ENCODE peak calls at places on chromosomes 4 and X, in six cellular contexts. B, K, L, S, E and Q are unnamed samples.

GRCh38 chr4:98181815-98182214 is 38.5 kb upstream of the STPG2 start:
- DNase-seq in B (no peak), K (no peak), L (no peak), S (no peak), E (no peak), Q (no peak)

GRCh38 chr4:6840062-6840976 is 57.8 kb downstream of the KIAA0232 start:
- DNase-seq in B (no peak), K (no peak), L (no peak), S (no peak), E (no peak), Q (no peak)

GRCh38 chrX:9429767-9430166 is 35.1 kb upstream of the TBL1X start:
- DNase-seq in B (no peak), K (no peak), L (no peak), S (no peak), E (peak), Q (no peak)

GRCh38 chrX:71859637-71860036 is 51.0 kb upstream of the NHSL2 start:
- DNase-seq in B (peak), K (no peak), L (no peak), S (no peak), E (no peak), Q (peak)

GRCh38 chr4:189547537-189547936 is 393.1 kb upstream of the FRG1 start:
- DNase-seq in B (no peak), K (no peak), L (no peak), S (no peak), E (no peak), Q (peak)

GRCh38 chrX:47581731-47582647 is at the start of gene TIMP1:
- DNase-seq in B (peak), K (peak), L (peak), S (peak), E (peak), Q (no peak)

GRCh38 chr4:176548571-176548970 is 228.8 kb downstream of the SPCS3 start:
- DNase-seq in B (no peak), K (no peak), L (no peak), S (no peak), E (no peak), Q (no peak)

GRCh38 chrX:112704226-112704625 is 24.5 kb upstream of the LHFPL1 start:
- DNase-seq in B (no peak), K (no peak), L (no peak), S (no peak), E (no peak), Q (no peak)

GRCh38 chr4:526189-526909 is 27.3 kb downstream of the PIGG start:
- DNase-seq in B (no peak), K (no peak), L (no peak), S (no peak), E (no peak), Q (no peak)

GRCh38 chrX:13506574-13506973 is 62.8 kb upstream of the EGFL6 start:
- DNase-seq in B (peak), K (peak), L (no peak), S (no peak), E (peak), Q (peak)

GRCh38 chrX:57899064-57899463 is 11.2 kb downstream of the ZXDA start:
- DNase-seq in B (no peak), K (no peak), L (no peak), S (no peak), E (no peak), Q (no peak)

GRCh38 chrX:103367502-103367901 is 8.8 kb upstream of the BEX3 start:
- DNase-seq in B (no peak), K (no peak), L (no peak), S (no peak), E (no peak), Q (no peak)

GRCh38 chr4:2135083-2135482 is 76.0 kb downstream of the NAT8L start:
- DNase-seq in B (no peak), K (peak), L (no peak), S (no peak), E (peak), Q (peak)

GRCh38 chr4:25301471-25301870 is 11.1 kb upstream of the ZCCHC4 start:
- DNase-seq in B (no peak), K (no peak), L (no peak), S (no peak), E (no peak), Q (no peak)
- TF ChIP-seq POLR2AphosphoS5 in B (no peak), K (no peak), L (no peak), S (no peak), E (no peak), Q (no peak)

GRCh38 chr4:10620935-10621488 is 63.6 kb downstream of the CLNK start:
- DNase-seq in B (no peak), K (no peak), L (no peak), S (no peak), E (no peak), Q (no peak)

GRCh38 chr4:10625130-10625529 is 59.4 kb downstream of the CLNK start:
- DNase-seq in B (no peak), K (no peak), L (no peak), S (no peak), E (no peak), Q (no peak)

GRCh38 chr4:10622728-10623127 is 61.8 kb downstream of the CLNK start:
- DNase-seq in B (peak), K (no peak), L (no peak), S (no peak), E (no peak), Q (no peak)

GRCh38 chr4:10623862-10624261 is 60.7 kb downstream of the CLNK start:
- DNase-seq in B (no peak), K (no peak), L (no peak), S (no peak), E (no peak), Q (no peak)

GRCh38 chr4:10623241-10623640 is 61.3 kb downstream of the CLNK start:
- DNase-seq in B (no peak), K (no peak), L (no peak), S (no peak), E (no peak), Q (no peak)
- TF ChIP-seq CTCF in B (no peak), K (no peak), L (no peak), S (no peak), E (no peak), Q (no peak)

GRCh38 chrX:153910446-153910845 is 6.0 kb downstream of the AVPR2 start:
- DNase-seq in B (no peak), K (no peak), L (no peak), S (no peak), E (no peak), Q (peak)
- TF ChIP-seq POLR2AphosphoS5 in B (no peak), K (no peak), L (no peak), S (no peak), E (no peak), Q (no peak)

GRCh38 chrX:151754042-151754419 is 19.5 kb downstream of the CNGA2 start:
- DNase-seq in B (peak), K (no peak), L (no peak), S (peak), E (no peak), Q (no peak)

GRCh38 chrX:151752847-151753246 is 18.3 kb downstream of the CNGA2 start:
- DNase-seq in B (no peak), K (no peak), L (no peak), S (no peak), E (no peak), Q (no peak)

GRCh38 chrX:151754641-151755215 is 20.2 kb downstream of the CNGA2 start:
- DNase-seq in B (no peak), K (no peak), L (no peak), S (peak), E (no peak), Q (no peak)

GRCh38 chrX:151750511-151750910 is 16.0 kb downstream of the CNGA2 start:
- DNase-seq in B (no peak), K (no peak), L (no peak), S (no peak), E (no peak), Q (no peak)

DNA sequence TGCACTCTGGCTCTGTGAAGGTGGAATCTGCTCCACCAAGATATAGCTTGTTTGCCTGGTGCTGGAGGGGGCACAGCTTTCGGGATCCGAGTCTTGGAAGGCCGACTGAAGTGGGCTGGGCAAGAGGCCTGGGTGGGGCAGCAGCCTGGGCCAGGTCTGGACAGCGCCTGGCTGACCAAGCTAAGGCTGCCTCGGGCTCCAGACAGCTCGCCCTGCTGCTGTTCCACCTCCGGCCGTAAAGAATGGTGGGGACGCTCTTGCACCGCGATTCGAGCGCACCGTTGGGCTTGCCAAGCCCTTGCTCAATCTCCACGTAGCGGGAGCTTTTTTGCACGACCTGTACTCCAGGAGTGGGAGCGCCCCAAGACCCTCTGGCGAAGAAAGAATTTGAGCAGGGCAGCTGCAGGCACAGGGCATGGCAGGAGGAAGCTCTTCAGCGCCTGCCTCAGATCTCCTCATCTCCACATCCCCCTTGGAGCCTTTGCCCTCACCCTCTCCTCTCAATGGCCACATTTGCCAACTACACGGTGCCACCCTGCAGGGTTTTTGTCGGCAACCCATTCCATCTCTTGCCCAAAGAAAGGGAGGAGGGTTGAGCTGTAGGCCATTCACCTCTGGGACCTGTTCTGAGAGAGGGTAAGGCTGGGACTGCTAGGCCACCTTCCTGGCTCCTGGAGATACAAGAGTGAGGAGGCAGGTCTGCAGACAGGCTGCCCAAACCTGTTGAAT is 18.9 kb downstream of the CNGA2 start:
- DNase-seq in B (peak), K (peak), L (peak), S (peak), E (peak), Q (peak)
- TF ChIP-seq CTCF in B (peak), K (peak), L (peak), S (peak), E (peak), Q (peak)

DNA sequence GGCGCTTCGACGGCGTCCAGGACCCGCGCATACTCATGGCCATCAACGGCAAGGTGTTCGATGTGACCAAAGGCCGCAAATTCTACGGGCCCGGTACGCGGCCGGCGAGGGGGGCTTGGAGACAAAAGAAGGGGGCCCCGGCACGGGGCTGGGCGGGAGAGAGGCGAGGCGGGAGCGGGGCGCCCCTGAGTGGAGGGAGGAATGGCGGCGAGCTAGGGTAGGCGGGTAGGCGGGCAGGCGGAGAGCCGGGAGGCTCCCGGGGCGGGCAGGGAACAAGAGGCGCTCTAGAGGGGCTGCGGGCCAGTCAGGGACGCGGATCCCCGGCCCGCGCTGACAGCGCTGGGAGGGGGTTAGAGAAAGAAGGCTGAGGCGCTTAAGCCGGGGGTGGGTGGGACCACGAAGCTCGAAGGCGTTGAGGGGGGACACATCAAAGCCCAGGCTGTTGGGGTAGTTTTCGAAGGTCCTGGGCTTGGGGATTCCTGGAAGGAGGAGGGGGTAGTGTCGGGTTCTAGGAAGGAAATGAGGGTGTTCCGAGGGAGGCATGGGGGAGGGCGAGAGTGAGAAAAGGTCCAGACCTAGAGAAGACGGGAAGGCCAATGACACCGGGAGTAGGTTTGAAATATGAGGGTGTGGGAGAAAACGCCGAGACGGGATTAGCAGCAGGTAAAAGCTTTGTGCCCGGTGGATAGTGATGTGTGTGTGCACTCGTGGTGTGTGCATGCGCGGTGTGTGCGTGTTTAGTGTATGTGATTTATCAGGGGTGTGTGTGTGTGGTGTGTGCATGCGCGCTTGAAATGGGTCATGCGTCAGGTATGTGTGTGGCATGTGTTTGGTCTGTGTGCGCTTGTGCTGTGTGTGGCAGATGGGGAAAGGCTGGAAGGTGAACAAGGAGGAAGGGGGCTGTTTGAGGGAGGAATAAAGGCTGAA is 777 bp downstream of the PGRMC1 start:
- DNase-seq in B (no peak), K (peak), L (peak), S (peak), E (peak), Q (no peak)
- TF ChIP-seq POLR2AphosphoS5 in B (peak), K (peak), L (no peak), S (no peak), E (no peak), Q (no peak)

DNA sequence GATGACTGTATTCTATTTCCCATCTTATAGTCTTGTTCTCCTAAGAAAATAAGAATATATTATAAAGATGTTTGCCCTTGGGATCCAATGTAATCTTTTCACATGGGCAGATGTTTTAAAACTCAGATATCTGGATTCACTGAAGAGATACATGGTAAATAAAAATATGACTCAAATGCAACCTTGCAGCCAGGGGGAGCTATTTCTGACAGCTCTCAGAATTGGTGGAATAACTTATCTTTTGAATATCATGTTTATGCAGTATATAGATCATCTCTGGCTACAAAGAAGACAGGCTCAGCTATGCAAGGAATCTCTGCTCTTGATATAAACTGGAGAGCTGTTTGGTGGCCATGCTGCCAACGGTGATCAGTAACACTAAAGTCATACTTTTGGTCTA is 274.7 kb downstream of the GLUD2 start:
- DNase-seq in B (no peak), K (no peak), L (no peak), S (no peak), E (no peak), Q (no peak)
- TF ChIP-seq CTCF in B (peak), K (peak), L (no peak), S (no peak), E (peak), Q (no peak)

GRCh38 chr4:90127223-90127705 is at the start of gene CCSER1:
- DNase-seq in B (peak), K (peak), L (peak), S (peak), E (peak), Q (peak)
- TF ChIP-seq POLR2AphosphoS5 in B (peak), K (peak), L (peak), S (peak), E (peak), Q (no peak)

GRCh38 chr4:150799207-150799606 is 215.9 kb downstream of the LRBA start:
- DNase-seq in B (no peak), K (no peak), L (no peak), S (no peak), E (no peak), Q (no peak)
- TF ChIP-seq CTCF in B (peak), K (no peak), L (no peak), S (no peak), E (peak), Q (no peak)

DNA sequence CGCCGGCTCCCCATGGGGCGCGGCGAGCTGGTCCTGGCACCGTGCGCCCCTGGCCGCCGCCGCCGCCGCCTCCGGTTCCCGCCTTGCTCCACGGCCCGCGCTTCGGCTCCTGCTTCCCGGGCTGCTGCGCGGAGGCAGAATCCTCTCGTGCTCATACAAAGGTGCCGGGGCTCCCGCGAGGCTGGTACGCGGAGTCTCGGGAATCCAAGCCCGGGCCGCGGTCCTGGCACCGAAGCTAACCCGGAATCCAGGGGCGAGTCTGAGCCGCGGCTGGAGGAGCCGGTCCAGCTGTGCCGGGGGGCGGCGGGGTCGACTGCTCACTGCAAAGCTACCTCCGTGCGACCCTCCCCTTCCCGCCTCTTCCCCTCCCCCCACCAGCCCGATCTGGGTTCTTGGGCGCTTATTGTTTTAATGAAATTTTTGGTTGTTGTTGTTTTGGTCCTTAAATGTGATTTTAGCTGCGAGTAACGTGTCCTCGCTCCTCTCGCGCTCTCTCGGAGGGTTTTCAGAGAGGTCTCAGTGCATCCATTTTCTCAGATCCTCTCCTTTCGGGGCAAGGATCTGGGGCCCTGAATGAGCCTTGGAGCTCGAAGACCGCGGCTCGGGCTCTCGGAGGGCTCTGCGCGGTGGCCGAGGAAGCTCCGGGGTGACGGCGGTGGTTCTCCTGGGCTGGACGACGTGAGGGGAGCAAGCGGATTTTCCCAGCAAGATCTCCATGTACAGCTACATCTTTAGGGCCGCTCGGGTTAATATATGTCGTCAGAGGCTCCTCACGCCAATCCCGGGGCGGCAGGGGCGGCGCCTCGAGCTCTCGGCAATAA is at the start of gene HAND2:
- DNase-seq in B (no peak), K (peak), L (peak), S (no peak), E (peak), Q (no peak)
- TF ChIP-seq POLR2AphosphoS5 in B (no peak), K (peak), L (peak), S (no peak), E (peak), Q (no peak)